ENCODE peak calls at places on chromosomes 6 and 20, in eight cellular contexts. N, E, R, A, Y, L, Z and X are unnamed samples.
A peak's percentile ranks its signal among the peaks of the same experiment; 100 is the strongest.

GRCh38 chr6:157056275-157056674 is 267.0 kb downstream of the TMEM242 start:
- DNase-seq in N (no peak), E (no peak), R (no peak), A (no peak), Y (no peak), L (no peak), Z (no peak), X (no peak)

GRCh38 chr20:46232575-46232974 is 75.7 kb downstream of the CDH22 start:
- DNase-seq in N (no peak), E (no peak), R (no peak), A (no peak), Y (no peak), L (no peak), Z (peak; percentile 68), X (no peak)

GRCh38 chr6:170040115-170040500 is 250.8 kb downstream of the DLL1 start:
- DNase-seq in N (no peak), E (no peak), R (no peak), A (no peak), Y (no peak), L (no peak), Z (no peak), X (no peak)

GRCh38 chr6:170476360-170476759 is 76.7 kb downstream of the PSMB1 start:
- DNase-seq in N (no peak), E (no peak), R (peak; percentile 40), A (no peak), Y (no peak), L (no peak), Z (no peak), X (peak; percentile 82)

GRCh38 chr6:105881608-105882007 is 204.5 kb upstream of the PRDM1 start:
- DNase-seq in N (no peak), E (no peak), R (no peak), A (no peak), Y (no peak), L (no peak), Z (no peak), X (no peak)

GRCh38 chr6:51292659-51293058 is 474.0 kb downstream of the TFAP2B start:
- DNase-seq in N (no peak), E (no peak), R (no peak), A (no peak), Y (no peak), L (no peak), Z (no peak), X (no peak)

GRCh38 chr6:132530293-132530974 is 7.6 kb upstream of the TAAR9 start:
- DNase-seq in N (peak; percentile 58), E (peak; percentile 60), R (peak; percentile 21), A (peak; percentile 61), Y (peak; percentile 58), L (peak; percentile 72), Z (peak; percentile 28), X (peak; percentile 76)

GRCh38 chr6:81736428-81736827 is 16.1 kb downstream of the TENT5A start:
- DNase-seq in N (no peak), E (no peak), R (no peak), A (no peak), Y (no peak), L (no peak), Z (no peak), X (no peak)

GRCh38 chr6:129104560-129104959 is 221.6 kb downstream of the LAMA2 start:
- DNase-seq in N (no peak), E (no peak), R (no peak), A (no peak), Y (peak; percentile 43), L (no peak), Z (no peak), X (no peak)

GRCh38 chr6:99119109-99120031 is 171.6 kb upstream of the FBXL4 start:
- DNase-seq in N (no peak), E (peak; percentile 27), R (no peak), A (peak; percentile 12), Y (peak; percentile 54), L (peak; percentile 23), Z (peak; percentile 56), X (peak; percentile 57)

GRCh38 chr6:148824291-148824690 is 77.5 kb downstream of the UST start:
- DNase-seq in N (no peak), E (no peak), R (no peak), A (no peak), Y (no peak), L (no peak), Z (no peak), X (no peak)

GRCh38 chr20:59289994-59290393 is 10.4 kb upstream of the EDN3 start:
- DNase-seq in N (no peak), E (no peak), R (no peak), A (no peak), Y (no peak), L (no peak), Z (no peak), X (no peak)

GRCh38 chr6:24614648-24615047 is 31.3 kb downstream of the KIAA0319 start:
- DNase-seq in N (no peak), E (no peak), R (no peak), A (no peak), Y (no peak), L (no peak), Z (no peak), X (no peak)

GRCh38 chr6:6315660-6316059 is 4.8 kb downstream of the F13A1 start:
- DNase-seq in N (peak; percentile 65), E (peak; percentile 40), R (no peak), A (peak; percentile 52), Y (peak; percentile 46), L (peak; percentile 27), Z (peak; percentile 52), X (peak; percentile 55)

GRCh38 chr6:4914412-4915159 is 89.3 kb downstream of the RPP40 start:
- DNase-seq in N (no peak), E (no peak), R (no peak), A (no peak), Y (no peak), L (no peak), Z (no peak), X (no peak)

GRCh38 chr20:5481872-5482271 is 165.1 kb upstream of the PROKR2 start:
- DNase-seq in N (no peak), E (no peak), R (no peak), A (no peak), Y (no peak), L (no peak), Z (no peak), X (no peak)

GRCh38 chr6:64683682-64684081 is 1023.3 kb downstream of the EYS start:
- DNase-seq in N (peak; percentile 14), E (no peak), R (no peak), A (no peak), Y (peak; percentile 94), L (peak; percentile 44), Z (no peak), X (no peak)

GRCh38 chr6:84119277-84119676 is 85.7 kb downstream of the MRAP2 start:
- DNase-seq in N (no peak), E (no peak), R (no peak), A (no peak), Y (no peak), L (no peak), Z (no peak), X (no peak)

GRCh38 chr6:23175391-23175790 is 606.0 kb downstream of the HDGFL1 start:
- DNase-seq in N (no peak), E (no peak), R (no peak), A (no peak), Y (no peak), L (no peak), Z (no peak), X (no peak)

DNA sequence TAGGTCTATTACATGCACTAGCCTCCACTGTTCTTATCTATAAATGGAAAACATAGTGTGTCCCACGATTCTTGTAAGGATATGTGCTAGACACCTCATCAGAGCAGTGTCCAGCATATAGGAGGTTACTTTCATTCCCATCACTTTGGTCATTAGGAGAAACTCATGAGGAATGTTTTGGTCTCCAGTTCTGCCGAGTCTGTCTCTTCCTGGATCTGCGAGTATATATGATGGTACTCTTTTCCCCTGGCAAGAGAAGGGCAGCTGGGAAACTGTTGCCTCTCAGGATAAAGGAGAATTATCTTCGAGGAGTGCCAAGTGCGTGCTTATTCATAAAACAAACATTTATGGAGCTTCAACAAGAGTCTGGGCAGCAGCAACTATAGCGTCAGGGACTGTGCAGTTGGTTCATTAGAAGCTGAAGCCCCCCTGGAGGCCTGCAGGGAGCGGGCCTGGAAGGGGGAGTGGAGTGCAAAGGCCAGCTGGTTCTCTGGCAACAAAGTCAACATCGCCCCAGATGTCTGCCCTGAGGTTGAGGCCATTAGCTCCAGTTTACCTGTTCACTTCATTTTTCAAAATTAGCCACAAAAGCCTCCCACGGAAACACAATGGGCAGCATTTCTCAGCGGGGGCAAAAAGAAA is 811.9 kb downstream of the MAFB start:
- DNase-seq in N (no peak), E (no peak), R (no peak), A (no peak), Y (no peak), L (no peak), Z (peak; percentile 12), X (no peak)
- TF ChIP-seq MAX in N (no peak), E (no peak), R (no peak), A (no peak), Y (no peak), L (no peak), Z (no peak), X (no peak)

GRCh38 chr6:43268348-43268685 is 25.0 kb downstream of the TTBK1 start:
- DNase-seq in N (no peak), E (no peak), R (no peak), A (no peak), Y (no peak), L (no peak), Z (no peak), X (no peak)
- TF ChIP-seq MAX in N (no peak), E (no peak), R (no peak), A (no peak), Y (no peak), L (no peak), Z (no peak), X (no peak)

DNA sequence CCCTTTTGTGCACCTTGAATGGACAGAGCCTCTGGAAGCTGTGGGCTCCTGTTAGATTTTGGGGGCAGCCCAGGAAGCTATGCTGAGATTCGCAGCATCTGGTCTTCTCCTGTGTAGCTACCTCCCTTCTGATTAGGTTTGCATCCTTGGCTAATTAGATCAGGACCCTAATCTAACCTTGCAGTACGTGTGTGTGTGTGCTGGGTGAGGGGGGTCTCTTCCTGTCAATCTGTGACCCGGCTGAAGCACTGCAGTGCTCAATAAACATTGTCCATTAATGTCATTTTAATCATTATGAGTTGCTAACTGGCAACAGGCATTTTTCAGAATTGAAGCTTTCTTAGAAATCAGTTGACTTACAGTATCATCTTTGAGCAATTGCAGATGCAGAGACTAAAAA is 229.1 kb upstream of the STXBP5 start:
- DNase-seq in N (no peak), E (no peak), R (no peak), A (no peak), Y (no peak), L (no peak), Z (peak; percentile 43), X (no peak)
- TF ChIP-seq MAX in N (no peak), E (no peak), R (no peak), A (no peak), Y (no peak), L (no peak), Z (no peak), X (no peak)

DNA sequence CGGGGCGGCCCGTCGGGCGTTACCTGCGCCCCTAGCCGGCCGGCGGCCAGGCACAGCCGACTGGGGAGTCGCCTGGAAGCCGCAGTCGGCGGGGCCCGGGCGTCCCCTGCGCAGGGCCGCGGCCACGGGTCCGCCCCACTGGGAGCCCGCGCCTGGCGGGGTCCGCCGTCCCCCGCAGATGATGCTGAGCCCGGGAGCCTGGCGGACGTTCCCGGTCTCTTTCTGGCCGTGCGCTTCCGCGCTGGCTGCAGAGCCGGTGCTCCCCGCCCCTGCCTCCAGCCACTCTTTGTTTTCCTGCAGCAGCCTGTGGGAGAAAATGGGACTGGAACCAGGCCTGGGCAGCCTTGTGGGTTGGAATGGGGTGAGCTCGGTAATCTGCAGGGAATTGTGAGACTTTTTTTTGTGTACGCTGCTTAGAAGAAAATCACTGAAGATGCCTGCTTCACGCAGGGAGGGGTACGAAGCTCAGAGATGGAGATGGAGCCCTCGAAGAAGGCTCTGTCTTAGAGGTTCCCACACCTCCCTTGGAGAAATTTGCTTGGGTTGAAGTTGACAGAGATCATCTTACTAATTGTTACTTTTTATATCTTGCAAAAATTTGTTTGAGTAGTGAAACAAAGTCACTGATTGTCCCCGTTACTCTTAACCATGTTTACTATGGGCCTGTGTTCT is 752 bp downstream of the PYGB start:
- DNase-seq in N (peak; percentile 51), E (no peak), R (no peak), A (no peak), Y (peak; percentile 49), L (no peak), Z (peak; percentile 73), X (peak; percentile 55)
- TF ChIP-seq MAX in N (no peak), E (no peak), R (no peak), A (no peak), Y (no peak), L (no peak), Z (no peak), X (no peak)